ENCODE peak calls at places on chromosomes 7 and 10, in ten cellular contexts. P, Q, R, A, W, K, H, Z, F and S are unnamed samples.

GRCh38 chr10:69451784-69452251 is 553 bp downstream of the TSPAN15 start:
- DNase-seq in F (no peak), P (no peak), Z (no peak), A (peak), K (peak), Q (no peak), H (no peak), W (peak), R (no peak), S (no peak)

GRCh38 chr10:116201011-116201410 is 72.0 kb downstream of the GFRA1 start:
- DNase-seq in Z (no peak), Q (peak), P (no peak), K (no peak), F (no peak), A (no peak), H (no peak), R (no peak), W (no peak), S (no peak)

GRCh38 chr10:6530211-6530840 is 49.8 kb downstream of the PRKCQ start:
- DNase-seq in H (no peak), Q (no peak), W (no peak), F (no peak), Z (no peak), R (no peak), A (no peak), P (no peak), K (no peak), S (no peak)

GRCh38 chr10:28171468-28172235 is 131.2 kb downstream of the MPP7 start:
- DNase-seq in Z (no peak), H (no peak), W (no peak), K (no peak), A (peak), Q (no peak), F (no peak), R (peak), P (no peak), S (no peak)

GRCh38 chr7:665751-666453 is 60.6 kb upstream of the DNAAF5 start:
- DNase-seq in K (peak), H (peak), R (peak), W (no peak), F (no peak), A (peak), Q (no peak), P (no peak), Z (peak), S (no peak)

GRCh38 chr10:45557275-45557905 is 115.2 kb downstream of the ZFAND4 start:
- DNase-seq in K (no peak), A (peak), H (peak), R (no peak), Z (no peak), Q (no peak), P (peak), W (no peak), F (no peak), S (no peak)

GRCh38 chr10:55630491-55631056 is 730.5 kb downstream of the ZWINT start:
- DNase-seq in Z (no peak), F (no peak), H (peak), W (peak), K (peak), P (no peak), Q (no peak), A (peak), R (no peak), S (no peak)

GRCh38 chr10:3935141-3935540 is 150.1 kb upstream of the KLF6 start:
- DNase-seq in P (peak), K (no peak), R (peak), W (no peak), Q (peak), A (no peak), F (no peak), H (no peak), Z (no peak), S (peak)

GRCh38 chr10:96440257-96441125 is 73.2 kb downstream of the TLL2 start:
- DNase-seq in H (no peak), F (no peak), Z (no peak), K (no peak), Q (no peak), R (no peak), P (no peak), A (no peak), W (no peak), S (no peak)

GRCh38 chr10:70672165-70672992 is at the start of gene ADAMTS14:
- DNase-seq in P (no peak), H (peak), F (no peak), Z (no peak), A (peak), Q (no peak), W (no peak), R (no peak), K (peak), S (peak)

GRCh38 chr10:30433286-30433778 is 652 bp upstream of the MAP3K8 start:
- DNase-seq in A (peak), Q (peak), F (no peak), P (peak), Z (no peak), H (peak), K (peak), W (peak), R (peak), S (no peak)

GRCh38 chr7:92293887-92294616 is 48.3 kb downstream of the ANKIB1 start:
- DNase-seq in A (no peak), K (no peak), Q (no peak), Z (no peak), W (no peak), H (no peak), P (no peak), R (no peak), F (no peak), S (no peak)

GRCh38 chr10:79392020-79392398 is 44.7 kb downstream of the PPIF start:
- DNase-seq in P (no peak), Q (no peak), Z (no peak), A (no peak), K (no peak), W (no peak), F (no peak), H (no peak), R (peak), S (no peak)

GRCh38 chr7:69898189-69898588 is 299.9 kb downstream of the AUTS2 start:
- DNase-seq in Z (no peak), H (no peak), W (no peak), K (no peak), F (no peak), P (peak), R (no peak), A (no peak), Q (no peak), S (peak)

GRCh38 chr10:17059197-17059688 is 70.4 kb downstream of the CUBN start:
- DNase-seq in Q (peak), F (no peak), R (no peak), H (no peak), A (no peak), W (no peak), K (no peak), P (no peak), Z (no peak), S (no peak)

GRCh38 chr10:110739811-110740271 is 95.7 kb downstream of the RBM20 start:
- DNase-seq in K (no peak), A (no peak), P (no peak), Q (no peak), Z (no peak), H (no peak), R (no peak), W (no peak), F (no peak), S (no peak)

GRCh38 chr7:103857435-103857834 is 132.0 kb downstream of the RELN start:
- DNase-seq in W (no peak), H (no peak), A (peak), R (no peak), Q (no peak), K (no peak), P (no peak), F (no peak), Z (no peak), S (no peak)

GRCh38 chr10:25766213-25766612 is 167.8 kb upstream of the MYO3A start:
- DNase-seq in F (no peak), R (no peak), W (no peak), P (no peak), K (peak), H (no peak), Q (no peak), A (peak), Z (peak), S (no peak)

GRCh38 chr7:151008143-151008510 is 16.2 kb downstream of the ATG9B start:
- DNase-seq in P (no peak), Q (no peak), A (no peak), H (no peak), K (no peak), F (no peak), W (no peak), Z (no peak), R (no peak), S (no peak)